ENCODE peak calls at places on chromosomes 13 and 19, in six cellular contexts. One of them, this sample, is unnamed. For H3K4me1, the result is how much of the 10 kb centered on the place peaks cover.

GRCh38 chr19:54418030-54418929 is 3.0 kb downstream of the TTYH1 start:
- DNase-seq in GM23248: peak
- DNase-seq in HAP-1: peak
- DNase-seq in GM23338: peak
- DNase-seq in K562: peak
- DNase-seq in Caco-2: no peak
- DNase-seq in this sample: peak

GRCh38 chr19:6228523-6229215 is 51.1 kb downstream of the MLLT1 start:
- DNase-seq in GM23338: no peak
- DNase-seq in GM23248: no peak
- DNase-seq in Caco-2: no peak
- DNase-seq in K562: no peak
- DNase-seq in HAP-1: no peak
- DNase-seq in this sample: no peak

GRCh38 chr19:18415177-18415867 is 3.9 kb upstream of the SSBP4 start:
- DNase-seq in Caco-2: no peak
- DNase-seq in GM23248: peak
- DNase-seq in K562: peak
- DNase-seq in GM23338: no peak
- DNase-seq in HAP-1: no peak
- DNase-seq in this sample: peak

GRCh38 chr19:53308339-53308811 is 25.2 kb upstream of the ZNF845 start:
- DNase-seq in Caco-2: no peak
- DNase-seq in HAP-1: no peak
- DNase-seq in K562: peak
- DNase-seq in GM23338: peak
- DNase-seq in GM23248: peak
- DNase-seq in this sample: peak

GRCh38 chr13:103004790-103005307 is 61.4 kb downstream of the SLC10A2 start:
- DNase-seq in HAP-1: no peak
- DNase-seq in K562: no peak
- DNase-seq in GM23338: no peak
- DNase-seq in GM23248: no peak
- DNase-seq in Caco-2: no peak
- DNase-seq in this sample: no peak

GRCh38 chr13:98333481-98333880 is 156.4 kb upstream of the RNF113B start:
- DNase-seq in Caco-2: no peak
- DNase-seq in GM23248: no peak
- DNase-seq in GM23338: no peak
- DNase-seq in HAP-1: no peak
- DNase-seq in K562: no peak
- DNase-seq in this sample: no peak

GRCh38 chr19:55253842-55254624 is 4.8 kb downstream of the PPP6R1 start:
- DNase-seq in Caco-2: no peak
- DNase-seq in K562: no peak
- DNase-seq in GM23338: peak
- DNase-seq in GM23248: no peak
- DNase-seq in HAP-1: no peak
- DNase-seq in this sample: no peak

GRCh38 chr19:18831524-18832330 is at the start of gene UPF1:
- DNase-seq in K562: peak
- DNase-seq in GM23248: peak
- DNase-seq in HAP-1: peak
- DNase-seq in GM23338: peak
- DNase-seq in Caco-2: peak
- DNase-seq in this sample: peak

GRCh38 chr19:34485831-34486230 is 4.3 kb downstream of the WTIP start:
- DNase-seq in HAP-1: no peak
- DNase-seq in K562: no peak
- DNase-seq in GM23248: no peak
- DNase-seq in GM23338: no peak
- DNase-seq in Caco-2: no peak
- DNase-seq in this sample: no peak

GRCh38 chr19:10096615-10096963 is 5.9 kb downstream of the ANGPTL6 start:
- DNase-seq in GM23338: no peak
- DNase-seq in HAP-1: no peak
- DNase-seq in K562: no peak
- DNase-seq in GM23248: peak
- DNase-seq in Caco-2: no peak
- DNase-seq in this sample: no peak

GRCh38 chr13:75481176-75482069 is 546 bp downstream of the TBC1D4 start:
- DNase-seq in K562: peak
- DNase-seq in GM23338: peak
- DNase-seq in GM23248: peak
- DNase-seq in HAP-1: peak
- DNase-seq in Caco-2: peak
- DNase-seq in this sample: peak

GRCh38 chr13:43730642-43731041 is 56.1 kb downstream of the ENOX1 start:
- DNase-seq in GM23338: no peak
- DNase-seq in K562: no peak
- DNase-seq in HAP-1: no peak
- DNase-seq in Caco-2: no peak
- DNase-seq in GM23248: peak
- DNase-seq in this sample: no peak

GRCh38 chr19:11465605-11466004 is 15.2 kb downstream of the ELAVL3 start:
- DNase-seq in K562: no peak
- DNase-seq in HAP-1: no peak
- DNase-seq in Caco-2: no peak
- DNase-seq in GM23248: no peak
- DNase-seq in GM23338: peak
- DNase-seq in this sample: no peak

GRCh38 chr19:4277051-4277700 is 1.9 kb upstream of the SHD start:
- DNase-seq in GM23248: no peak
- DNase-seq in GM23338: peak
- DNase-seq in K562: peak
- DNase-seq in Caco-2: no peak
- DNase-seq in HAP-1: peak
- DNase-seq in this sample: no peak

GRCh38 chr13:85431720-85432119 is 367.5 kb downstream of the SLITRK6 start:
- DNase-seq in Caco-2: no peak
- DNase-seq in HAP-1: no peak
- DNase-seq in K562: no peak
- DNase-seq in GM23248: no peak
- DNase-seq in GM23338: no peak
- DNase-seq in this sample: no peak

GRCh38 chr13:95438297-95438696 is 114.2 kb upstream of the CLDN10 start:
- DNase-seq in GM23248: no peak
- DNase-seq in Caco-2: no peak
- DNase-seq in K562: no peak
- DNase-seq in HAP-1: no peak
- DNase-seq in GM23338: no peak
- DNase-seq in this sample: no peak

GRCh38 chr13:53242015-53242414 is 213.4 kb downstream of the OLFM4 start:
- DNase-seq in HAP-1: peak
- DNase-seq in Caco-2: no peak
- DNase-seq in GM23338: no peak
- DNase-seq in K562: no peak
- DNase-seq in GM23248: no peak
- DNase-seq in this sample: no peak

GRCh38 chr13:113836917-113837553 is 26.8 kb downstream of the GAS6 start:
- DNase-seq in HAP-1: peak
- DNase-seq in GM23338: no peak
- DNase-seq in K562: no peak
- DNase-seq in GM23248: peak
- DNase-seq in Caco-2: no peak
- DNase-seq in this sample: peak

GRCh38 chr13:110880627-110881026 is 34.2 kb downstream of the ANKRD10 start:
- DNase-seq in Caco-2: no peak
- DNase-seq in GM23248: no peak
- DNase-seq in K562: no peak
- DNase-seq in GM23338: no peak
- DNase-seq in HAP-1: no peak
- DNase-seq in this sample: no peak

GRCh38 chr13:94550030-94550738 is 45.8 kb downstream of the TGDS start:
- DNase-seq in GM23248: peak
- DNase-seq in GM23338: peak
- DNase-seq in K562: no peak
- DNase-seq in HAP-1: no peak
- DNase-seq in Caco-2: no peak
- DNase-seq in this sample: peak

GRCh38 chr13:51034906-51035305 is 76.2 kb downstream of the C13orf42 start:
- DNase-seq in Caco-2: peak
- DNase-seq in K562: no peak
- DNase-seq in GM23248: no peak
- DNase-seq in HAP-1: no peak
- DNase-seq in GM23338: no peak
- DNase-seq in this sample: no peak

GRCh38 chr19:49894879-49895565 is 1.7 kb downstream of the IL4I1 start:
- DNase-seq in GM23248: no peak
- DNase-seq in HAP-1: no peak
- DNase-seq in GM23338: no peak
- DNase-seq in K562: no peak
- DNase-seq in Caco-2: no peak
- DNase-seq in this sample: no peak

GRCh38 chr13:59982631-59983382 is 180.9 kb downstream of the DIAPH3 start:
- DNase-seq in GM23248: no peak
- DNase-seq in K562: no peak
- DNase-seq in GM23338: no peak
- DNase-seq in Caco-2: no peak
- DNase-seq in HAP-1: no peak
- DNase-seq in this sample: peak

GRCh38 chr19:38719761-38720558 is 24.3 kb downstream of the CAPN12 start:
- DNase-seq in GM23248: no peak
- DNase-seq in Caco-2: no peak
- DNase-seq in GM23338: no peak
- DNase-seq in HAP-1: no peak
- DNase-seq in K562: no peak
- DNase-seq in this sample: no peak

GRCh38 chr19:38720559-38721236 is 23.6 kb downstream of the CAPN12 start:
- DNase-seq in GM23338: no peak
- DNase-seq in GM23248: no peak
- DNase-seq in K562: no peak
- DNase-seq in HAP-1: no peak
- DNase-seq in Caco-2: no peak
- DNase-seq in this sample: no peak

GRCh38 chr19:38717051-38717450 is 27.2 kb downstream of the CAPN12 start:
- DNase-seq in K562: no peak
- DNase-seq in GM23248: no peak
- DNase-seq in Caco-2: no peak
- DNase-seq in HAP-1: no peak
- DNase-seq in GM23338: no peak
- DNase-seq in this sample: no peak

GRCh38 chr19:38717855-38718254 is 26.4 kb downstream of the CAPN12 start:
- DNase-seq in Caco-2: no peak
- DNase-seq in HAP-1: no peak
- DNase-seq in GM23338: no peak
- DNase-seq in K562: no peak
- DNase-seq in GM23248: no peak
- DNase-seq in this sample: no peak

DNA sequence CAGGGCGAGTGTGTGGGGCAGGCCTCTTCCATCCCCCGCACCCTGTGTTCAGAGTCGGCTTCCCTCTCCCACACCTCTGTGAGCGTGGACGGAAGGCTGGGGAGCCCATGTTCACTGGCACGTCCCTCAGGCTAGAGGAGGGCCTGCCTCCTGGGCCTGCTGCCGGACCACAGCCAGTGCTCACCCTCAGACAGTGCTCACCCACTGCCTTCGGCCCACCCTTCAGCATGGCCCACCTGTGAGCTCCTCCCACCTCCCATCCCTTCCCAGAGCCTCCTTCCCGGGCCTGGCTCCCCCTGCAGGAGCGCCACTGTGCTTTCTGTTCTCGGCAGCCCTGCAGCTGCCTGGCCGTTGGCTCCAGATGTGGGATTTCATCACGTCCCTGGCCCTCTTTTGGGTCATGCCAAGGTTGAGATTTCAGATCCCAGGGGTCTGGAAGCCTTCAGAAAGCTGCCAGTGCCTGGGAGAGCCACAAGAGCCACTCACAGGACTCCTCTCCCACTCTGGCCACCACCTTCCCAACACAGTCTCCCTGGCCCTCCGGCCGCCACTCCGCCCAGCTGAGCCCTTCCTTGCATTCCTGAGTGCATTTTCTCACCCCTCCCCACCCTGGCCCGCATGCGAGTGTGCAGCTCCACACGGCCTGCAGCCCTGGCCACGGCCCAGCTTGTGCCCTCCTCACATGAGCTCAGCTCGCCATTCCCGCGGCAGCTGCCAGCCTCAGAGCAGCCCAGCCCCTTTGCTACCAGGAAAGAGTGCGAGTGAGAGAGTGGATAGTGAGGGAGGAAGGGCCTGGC is 25.3 kb downstream of the CAPN12 start:
- DNase-seq in Caco-2: no peak
- DNase-seq in GM23338: peak
- DNase-seq in K562: no peak
- DNase-seq in GM23248: peak
- DNase-seq in HAP-1: no peak
- DNase-seq in this sample: peak
- H3K4me1 ChIP-seq in Caco-2: under half
- H3K4me1 ChIP-seq in GM23338: under half
- H3K4me1 ChIP-seq in K562: under half
- H3K4me1 ChIP-seq in GM23248: under half
- H3K4me1 ChIP-seq in HAP-1: under half
- H3K4me1 ChIP-seq in this sample: under half

GRCh38 chr19:42433503-42434260 is 6.5 kb upstream of the LIPE start:
- DNase-seq in Caco-2: peak
- DNase-seq in GM23338: peak
- DNase-seq in HAP-1: peak
- DNase-seq in K562: peak
- DNase-seq in GM23248: peak
- DNase-seq in this sample: peak
- H3K4me3 ChIP-seq in Caco-2: no peak
- H3K4me3 ChIP-seq in GM23338: no peak
- H3K4me3 ChIP-seq in HAP-1: no peak
- H3K4me3 ChIP-seq in K562: no peak
- H3K4me3 ChIP-seq in GM23248: no peak
- H3K4me3 ChIP-seq in this sample: peak

GRCh38 chr13:80726895-80727294 is 386.0 kb upstream of the SPRY2 start:
- DNase-seq in K562: no peak
- DNase-seq in Caco-2: no peak
- DNase-seq in GM23338: no peak
- DNase-seq in GM23248: no peak
- DNase-seq in HAP-1: no peak
- DNase-seq in this sample: no peak
- H3K4me1 ChIP-seq in K562: under half
- H3K4me1 ChIP-seq in Caco-2: under half
- H3K4me1 ChIP-seq in GM23338: under half
- H3K4me1 ChIP-seq in GM23248: under half
- H3K4me1 ChIP-seq in HAP-1: under half
- H3K4me1 ChIP-seq in this sample: under half

DNA sequence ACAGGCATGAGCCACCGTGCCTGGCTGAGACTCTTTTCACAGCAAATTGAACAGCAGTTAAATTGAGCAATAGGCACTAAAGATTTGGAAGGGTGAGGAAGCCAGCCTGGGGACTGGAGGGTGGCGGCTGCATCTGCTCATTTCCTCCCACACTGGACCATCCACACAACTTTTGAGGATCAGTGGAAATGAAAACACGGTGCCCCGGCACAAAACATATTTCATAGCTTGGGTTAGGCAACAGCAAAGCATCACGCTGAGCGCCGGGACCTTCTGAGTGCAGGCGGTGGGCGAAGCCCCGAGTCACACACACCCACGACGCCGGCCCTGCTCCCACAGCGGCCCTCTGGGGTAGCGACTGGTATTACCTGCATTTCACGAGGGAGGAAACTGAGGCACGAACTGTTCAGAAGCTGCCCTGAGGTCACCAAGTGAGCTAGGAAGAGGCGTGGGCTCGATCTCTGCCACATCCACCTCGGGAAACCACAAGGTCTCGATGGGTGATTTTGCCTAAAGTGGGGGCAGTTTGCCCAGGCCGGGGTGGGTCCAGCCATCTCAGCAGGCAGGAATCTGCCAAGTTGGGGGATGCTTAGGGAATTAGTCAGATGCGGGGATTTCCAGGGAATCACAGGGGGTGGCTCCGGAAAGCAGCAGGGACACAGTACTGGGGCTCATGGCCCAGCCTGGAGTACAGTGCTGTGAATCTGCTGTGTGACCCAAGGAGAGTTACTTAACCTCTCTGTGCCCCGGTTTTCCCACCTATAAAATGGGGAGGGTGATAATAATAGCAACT is 3.5 kb upstream of the SBNO2 start:
- DNase-seq in GM23248: peak
- DNase-seq in GM23338: no peak
- DNase-seq in Caco-2: no peak
- DNase-seq in K562: no peak
- DNase-seq in HAP-1: no peak
- DNase-seq in this sample: peak
- H3K4me3 ChIP-seq in GM23248: peak
- H3K4me3 ChIP-seq in GM23338: no peak
- H3K4me3 ChIP-seq in Caco-2: no peak
- H3K4me3 ChIP-seq in K562: no peak
- H3K4me3 ChIP-seq in HAP-1: no peak
- H3K4me3 ChIP-seq in this sample: peak